ENCODE peak calls at places on chromosomes 13 and 19, in eight cellular contexts. E, X, F, N, G, A, I and W are unnamed samples.

GRCh38 chr19:33683881-33684549 is 62.3 kb downstream of the CHST8 start:
- DNase-seq in E (peak; percentile 47), X (no peak), F (no peak), N (no peak), G (peak; percentile 27), A (no peak), I (no peak), W (peak; percentile 27)

GRCh38 chr13:30908416-30908980 is 2.4 kb downstream of the MEDAG start:
- DNase-seq in E (peak; percentile 59), X (no peak), F (no peak), N (no peak), G (peak; percentile 45), A (no peak), I (peak; percentile 69), W (no peak)

GRCh38 chr19:38880076-38880881 is 2.2 kb upstream of the RINL start:
- DNase-seq in E (peak; percentile 17), X (no peak), F (no peak), N (no peak), G (no peak), A (no peak), I (no peak), W (no peak)

GRCh38 chr13:43016226-43016625 is 7.2 kb upstream of the DNAJC15 start:
- DNase-seq in E (no peak), X (no peak), F (no peak), N (no peak), G (no peak), A (no peak), I (no peak), W (no peak)

GRCh38 chr19:12035220-12036172 is at the start of gene ZNF433:
- DNase-seq in E (peak; percentile 95), X (peak; percentile 42), F (peak; percentile 56), N (peak; percentile 97), G (peak; percentile 79), A (peak; percentile 27), I (peak; percentile 97), W (peak; percentile 93)

GRCh38 chr13:34513526-34513925 is 428.5 kb upstream of the NBEA start:
- DNase-seq in E (no peak), X (no peak), F (no peak), N (no peak), G (peak; percentile 5), A (no peak), I (no peak), W (no peak)

GRCh38 chr13:75263741-75264407 is 218.1 kb downstream of the TBC1D4 start:
- DNase-seq in E (no peak), X (no peak), F (no peak), N (no peak), G (peak; percentile 61), A (no peak), I (no peak), W (no peak)

GRCh38 chr19:1474765-1475351 is 4.2 kb downstream of the C19orf25 start:
- DNase-seq in E (no peak), X (no peak), F (no peak), N (no peak), G (no peak), A (no peak), I (no peak), W (no peak)

GRCh38 chr13:45889582-45890243 is 38.2 kb upstream of the SIAH3 start:
- DNase-seq in E (no peak), X (no peak), F (no peak), N (no peak), G (no peak), A (no peak), I (no peak), W (no peak)

GRCh38 chr13:37414667-37415066 is 183.9 kb downstream of the POSTN start:
- DNase-seq in E (no peak), X (no peak), F (no peak), N (no peak), G (no peak), A (no peak), I (no peak), W (no peak)